ENCODE peak calls at places on chromosomes 3 and 15, in five cellular contexts. B is MV-4-11; J is lower leg skin; A is glomerular endothelial cell; S is activated naive CD4-positive, alpha-beta T cell treated with anti-CD3 and anti-CD28 coated beads, Interleukin-2, amount 50 U/mL, for 16 hours. G is an unnamed sample.

GRCh38 chr3:150639262-150639661 is 36.1 kb downstream of the SELENOT start:
- DNase-seq in A (no peak), J (no peak), B (peak), S (no peak), G (no peak)

GRCh38 chr3:51500632-51501131 is 867 bp upstream of the DCAF1 start:
- DNase-seq in S (no peak), J (no peak), B (no peak), A (no peak), G (no peak)

GRCh38 chr15:78343431-78343830 is 3.3 kb downstream of the CRABP1 start:
- DNase-seq in S (no peak), A (no peak), B (no peak), J (no peak), G (no peak)

GRCh38 chr3:135627057-135627456 is 338.5 kb upstream of the PPP2R3A start:
- DNase-seq in A (no peak), J (no peak), S (no peak), B (no peak), G (no peak)

GRCh38 chr3:115470254-115470653 is 153.1 kb upstream of the GAP43 start:
- DNase-seq in B (no peak), S (no peak), A (no peak), J (no peak), G (no peak)

GRCh38 chr3:14345496-14346150 is 56.8 kb upstream of the SLC6A6 start:
- DNase-seq in S (no peak), J (no peak), A (no peak), B (no peak), G (no peak)

GRCh38 chr3:4850928-4851265 is 128.3 kb upstream of the BHLHE40 start:
- DNase-seq in A (no peak), B (no peak), J (no peak), S (peak), G (no peak)

GRCh38 chr3:125146601-125147490 is 65.7 kb downstream of the SLC12A8 start:
- DNase-seq in S (no peak), B (peak), A (no peak), J (no peak), G (no peak)

GRCh38 chr3:112464264-112464663 is 35.0 kb downstream of the BTLA start:
- DNase-seq in B (peak), A (no peak), J (no peak), S (no peak), G (peak)

GRCh38 chr15:74387988-74388955 is 20.8 kb upstream of the CYP11A1 start:
- DNase-seq in J (no peak), A (no peak), S (no peak), B (no peak), G (no peak)

GRCh38 chr3:67897686-67898336 is 243.4 kb upstream of the SUCLG2 start:
- DNase-seq in J (no peak), S (no peak), A (no peak), B (no peak), G (no peak)

GRCh38 chr3:25304916-25305315 is 123.1 kb upstream of the RARB start:
- DNase-seq in S (no peak), B (no peak), J (no peak), A (no peak), G (no peak)

GRCh38 chr3:130997291-130997690 is 29.3 kb downstream of the ASTE1 start:
- DNase-seq in A (no peak), J (no peak), B (peak), S (no peak), G (peak)

GRCh38 chr3:67294341-67294740 is 296.2 kb downstream of the KBTBD8 start:
- DNase-seq in S (no peak), A (no peak), J (no peak), B (no peak), G (no peak)

GRCh38 chr3:57752307-57752706 is 3.8 kb upstream of the SLMAP start:
- DNase-seq in A (no peak), S (no peak), B (no peak), J (no peak), G (no peak)

GRCh38 chr3:195076981-195077610 is 193.9 kb downstream of the XXYLT1 start:
- DNase-seq in A (no peak), S (no peak), J (no peak), B (no peak), G (no peak)

GRCh38 chr3:145716519-145716918 is 444.5 kb downstream of the PLOD2 start:
- DNase-seq in S (no peak), B (no peak), J (no peak), A (no peak), G (no peak)

GRCh38 chr3:145857956-145858355 is 303.0 kb downstream of the PLOD2 start:
- DNase-seq in B (no peak), A (no peak), J (no peak), S (no peak), G (no peak)

GRCh38 chr3:61638721-61639120 is 77.3 kb downstream of the PTPRG start:
- DNase-seq in A (no peak), B (no peak), J (no peak), S (no peak), G (no peak)

GRCh38 chr3:108473711-108474110 is 36.7 kb downstream of the MYH15 start:
- DNase-seq in J (no peak), B (no peak), S (no peak), A (no peak), G (no peak)

GRCh38 chr3:18239674-18240073 is 185.5 kb downstream of the SATB1 start:
- DNase-seq in J (no peak), S (no peak), A (no peak), B (no peak), G (no peak)

GRCh38 chr3:107992976-107993684 is 97.7 kb downstream of the CD47 start:
- DNase-seq in B (no peak), J (peak), S (no peak), A (no peak), G (no peak)

GRCh38 chr3:25485673-25486072 is 57.6 kb downstream of the RARB start:
- DNase-seq in S (no peak), A (no peak), B (no peak), J (no peak), G (no peak)

G was measured in GF-D8.